ENCODE peak calls at places on chromosome 10, in seven cellular contexts. One of them, this sample, is unnamed.

GRCh38 chr10:114879541-114880158 is 58.1 kb downstream of the FHIP2A start:
- DNase-seq in A549: peak; percentile 46
- DNase-seq in adrenal gland: no peak
- DNase-seq in uterus: no peak
- DNase-seq in heart left ventricle: no peak
- DNase-seq in esophagus muscularis mucosa: no peak
- DNase-seq in lower leg skin: no peak
- DNase-seq in this sample: no peak

GRCh38 chr10:102715880-102716279 is 1.4 kb downstream of the SFXN2 start:
- DNase-seq in A549: no peak
- DNase-seq in adrenal gland: no peak
- DNase-seq in uterus: no peak
- DNase-seq in heart left ventricle: no peak
- DNase-seq in esophagus muscularis mucosa: no peak
- DNase-seq in lower leg skin: no peak
- DNase-seq in this sample: no peak

GRCh38 chr10:120600871-120601644 is 144.0 kb downstream of the PLPP4 start:
- DNase-seq in A549: no peak
- DNase-seq in adrenal gland: no peak
- DNase-seq in uterus: no peak
- DNase-seq in heart left ventricle: no peak
- DNase-seq in esophagus muscularis mucosa: no peak
- DNase-seq in lower leg skin: peak; percentile 74
- DNase-seq in this sample: no peak

GRCh38 chr10:36349445-36350063 is 707.5 kb upstream of the FZD8 start:
- DNase-seq in A549: no peak
- DNase-seq in adrenal gland: no peak
- DNase-seq in uterus: no peak
- DNase-seq in heart left ventricle: no peak
- DNase-seq in esophagus muscularis mucosa: no peak
- DNase-seq in lower leg skin: no peak
- DNase-seq in this sample: peak; percentile 52

GRCh38 chr10:23005150-23005549 is 77.3 kb downstream of the ARMC3 start:
- DNase-seq in A549: no peak
- DNase-seq in adrenal gland: no peak
- DNase-seq in uterus: no peak
- DNase-seq in heart left ventricle: no peak
- DNase-seq in esophagus muscularis mucosa: no peak
- DNase-seq in lower leg skin: no peak
- DNase-seq in this sample: no peak

GRCh38 chr10:116287906-116288501 is 15.0 kb upstream of the GFRA1 start:
- DNase-seq in A549: peak; percentile 14
- DNase-seq in adrenal gland: peak; percentile 45
- DNase-seq in uterus: peak; percentile 48
- DNase-seq in heart left ventricle: no peak
- DNase-seq in esophagus muscularis mucosa: no peak
- DNase-seq in lower leg skin: no peak
- DNase-seq in this sample: no peak

GRCh38 chr10:112584276-112584675 is 137.3 kb downstream of the VTI1A start:
- DNase-seq in A549: no peak
- DNase-seq in adrenal gland: no peak
- DNase-seq in uterus: no peak
- DNase-seq in heart left ventricle: no peak
- DNase-seq in esophagus muscularis mucosa: no peak
- DNase-seq in lower leg skin: no peak
- DNase-seq in this sample: peak; percentile 7

GRCh38 chr10:127485153-127485857 is 63.8 kb upstream of the NPS start:
- DNase-seq in A549: peak; percentile 47
- DNase-seq in adrenal gland: no peak
- DNase-seq in uterus: no peak
- DNase-seq in heart left ventricle: no peak
- DNase-seq in esophagus muscularis mucosa: no peak
- DNase-seq in lower leg skin: no peak
- DNase-seq in this sample: peak; percentile 69

GRCh38 chr10:121608669-121609190 is 10.5 kb upstream of the FGFR2 start:
- DNase-seq in A549: peak; percentile 60
- DNase-seq in adrenal gland: peak; percentile 63
- DNase-seq in uterus: no peak
- DNase-seq in heart left ventricle: peak; percentile 34
- DNase-seq in esophagus muscularis mucosa: no peak
- DNase-seq in lower leg skin: no peak
- DNase-seq in this sample: peak; percentile 53

GRCh38 chr10:112565434-112566053 is 118.5 kb downstream of the VTI1A start:
- DNase-seq in A549: peak; percentile 47
- DNase-seq in adrenal gland: peak; percentile 55
- DNase-seq in uterus: peak; percentile 23
- DNase-seq in heart left ventricle: no peak
- DNase-seq in esophagus muscularis mucosa: no peak
- DNase-seq in lower leg skin: no peak
- DNase-seq in this sample: peak; percentile 14

GRCh38 chr10:11245510-11245909 is 227.8 kb downstream of the CELF2 start:
- DNase-seq in A549: no peak
- DNase-seq in adrenal gland: no peak
- DNase-seq in uterus: no peak
- DNase-seq in heart left ventricle: no peak
- DNase-seq in esophagus muscularis mucosa: no peak
- DNase-seq in lower leg skin: no peak
- DNase-seq in this sample: no peak

GRCh38 chr10:79066460-79067240 is 2.1 kb upstream of the ZMIZ1 start:
- DNase-seq in A549: peak; percentile 92
- DNase-seq in adrenal gland: no peak
- DNase-seq in uterus: no peak
- DNase-seq in heart left ventricle: peak; percentile 86
- DNase-seq in esophagus muscularis mucosa: no peak
- DNase-seq in lower leg skin: no peak
- DNase-seq in this sample: peak; percentile 54

GRCh38 chr10:79063661-79064490 is 4.9 kb upstream of the ZMIZ1 start:
- DNase-seq in A549: no peak
- DNase-seq in adrenal gland: no peak
- DNase-seq in uterus: no peak
- DNase-seq in heart left ventricle: no peak
- DNase-seq in esophagus muscularis mucosa: no peak
- DNase-seq in lower leg skin: peak; percentile 68
- DNase-seq in this sample: no peak

GRCh38 chr10:79065853-79066252 is 2.9 kb upstream of the ZMIZ1 start:
- DNase-seq in A549: no peak
- DNase-seq in adrenal gland: no peak
- DNase-seq in uterus: no peak
- DNase-seq in heart left ventricle: no peak
- DNase-seq in esophagus muscularis mucosa: no peak
- DNase-seq in lower leg skin: no peak
- DNase-seq in this sample: no peak

GRCh38 chr10:79063071-79063491 is 5.7 kb upstream of the ZMIZ1 start:
- DNase-seq in A549: no peak
- DNase-seq in adrenal gland: no peak
- DNase-seq in uterus: peak; percentile 13
- DNase-seq in heart left ventricle: no peak
- DNase-seq in esophagus muscularis mucosa: no peak
- DNase-seq in lower leg skin: peak; percentile 77
- DNase-seq in this sample: no peak

DNA sequence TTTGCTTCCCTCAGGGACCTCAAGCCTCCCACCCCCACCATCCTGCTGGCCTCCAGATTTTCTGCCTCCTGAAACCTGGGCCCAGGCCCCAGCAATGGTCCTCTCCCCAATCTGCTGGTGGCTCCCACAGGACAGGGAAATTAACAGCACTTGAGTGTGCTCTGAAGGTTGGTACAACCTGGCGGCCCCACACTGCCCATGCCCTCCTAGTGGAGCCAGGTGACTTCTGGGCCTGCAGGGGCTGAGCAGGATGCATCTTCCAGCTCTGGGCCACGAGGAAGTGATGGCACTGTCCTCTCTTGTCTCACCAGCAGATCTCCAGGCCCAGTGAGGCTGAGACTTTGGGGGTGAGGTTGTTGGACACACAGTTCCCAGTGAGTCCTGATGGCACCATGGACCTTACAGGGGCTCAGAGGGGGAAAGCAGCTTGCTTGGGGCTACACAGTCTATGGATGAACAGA is 3.6 kb upstream of the ZMIZ1 start:
- DNase-seq in A549: no peak
- DNase-seq in adrenal gland: no peak
- DNase-seq in uterus: no peak
- DNase-seq in heart left ventricle: no peak
- DNase-seq in esophagus muscularis mucosa: no peak
- DNase-seq in lower leg skin: peak; percentile 77
- DNase-seq in this sample: no peak
- TF ChIP-seq POLR2A in A549: no peak
- TF ChIP-seq POLR2A in adrenal gland: no peak
- TF ChIP-seq POLR2A in uterus: no peak
- TF ChIP-seq POLR2A in heart left ventricle: no peak
- TF ChIP-seq POLR2A in esophagus muscularis mucosa: no peak
- TF ChIP-seq POLR2A in lower leg skin: no peak
- TF ChIP-seq POLR2A in this sample: no peak

GRCh38 chr10:3850999-3851937 is 66.3 kb upstream of the KLF6 start:
- DNase-seq in A549: peak; percentile 64
- DNase-seq in adrenal gland: no peak
- DNase-seq in uterus: no peak
- DNase-seq in heart left ventricle: no peak
- DNase-seq in esophagus muscularis mucosa: no peak
- DNase-seq in lower leg skin: no peak
- DNase-seq in this sample: no peak

GRCh38 chr10:3853016-3853415 is 68.0 kb upstream of the KLF6 start:
- DNase-seq in A549: no peak
- DNase-seq in adrenal gland: no peak
- DNase-seq in uterus: no peak
- DNase-seq in heart left ventricle: no peak
- DNase-seq in esophagus muscularis mucosa: no peak
- DNase-seq in lower leg skin: no peak
- DNase-seq in this sample: no peak

GRCh38 chr10:3848768-3849643 is 64.0 kb upstream of the KLF6 start:
- DNase-seq in A549: no peak
- DNase-seq in adrenal gland: no peak
- DNase-seq in uterus: no peak
- DNase-seq in heart left ventricle: no peak
- DNase-seq in esophagus muscularis mucosa: no peak
- DNase-seq in lower leg skin: no peak
- DNase-seq in this sample: no peak

GRCh38 chr10:3853547-3853989 is 68.6 kb upstream of the KLF6 start:
- DNase-seq in A549: no peak
- DNase-seq in adrenal gland: no peak
- DNase-seq in uterus: peak; percentile 55
- DNase-seq in heart left ventricle: peak; percentile 40
- DNase-seq in esophagus muscularis mucosa: no peak
- DNase-seq in lower leg skin: no peak
- DNase-seq in this sample: no peak

GRCh38 chr10:3852147-3852904 is 67.3 kb upstream of the KLF6 start:
- DNase-seq in A549: peak; percentile 94
- DNase-seq in adrenal gland: peak; percentile 74
- DNase-seq in uterus: peak; percentile 94
- DNase-seq in heart left ventricle: peak; percentile 62
- DNase-seq in esophagus muscularis mucosa: no peak
- DNase-seq in lower leg skin: peak; percentile 95
- DNase-seq in this sample: peak; percentile 40
- TF ChIP-seq POLR2A in A549: no peak
- TF ChIP-seq POLR2A in adrenal gland: peak; percentile 40
- TF ChIP-seq POLR2A in uterus: peak; percentile 53
- TF ChIP-seq POLR2A in heart left ventricle: no peak
- TF ChIP-seq POLR2A in esophagus muscularis mucosa: no peak
- TF ChIP-seq POLR2A in lower leg skin: no peak
- TF ChIP-seq POLR2A in this sample: no peak

DNA sequence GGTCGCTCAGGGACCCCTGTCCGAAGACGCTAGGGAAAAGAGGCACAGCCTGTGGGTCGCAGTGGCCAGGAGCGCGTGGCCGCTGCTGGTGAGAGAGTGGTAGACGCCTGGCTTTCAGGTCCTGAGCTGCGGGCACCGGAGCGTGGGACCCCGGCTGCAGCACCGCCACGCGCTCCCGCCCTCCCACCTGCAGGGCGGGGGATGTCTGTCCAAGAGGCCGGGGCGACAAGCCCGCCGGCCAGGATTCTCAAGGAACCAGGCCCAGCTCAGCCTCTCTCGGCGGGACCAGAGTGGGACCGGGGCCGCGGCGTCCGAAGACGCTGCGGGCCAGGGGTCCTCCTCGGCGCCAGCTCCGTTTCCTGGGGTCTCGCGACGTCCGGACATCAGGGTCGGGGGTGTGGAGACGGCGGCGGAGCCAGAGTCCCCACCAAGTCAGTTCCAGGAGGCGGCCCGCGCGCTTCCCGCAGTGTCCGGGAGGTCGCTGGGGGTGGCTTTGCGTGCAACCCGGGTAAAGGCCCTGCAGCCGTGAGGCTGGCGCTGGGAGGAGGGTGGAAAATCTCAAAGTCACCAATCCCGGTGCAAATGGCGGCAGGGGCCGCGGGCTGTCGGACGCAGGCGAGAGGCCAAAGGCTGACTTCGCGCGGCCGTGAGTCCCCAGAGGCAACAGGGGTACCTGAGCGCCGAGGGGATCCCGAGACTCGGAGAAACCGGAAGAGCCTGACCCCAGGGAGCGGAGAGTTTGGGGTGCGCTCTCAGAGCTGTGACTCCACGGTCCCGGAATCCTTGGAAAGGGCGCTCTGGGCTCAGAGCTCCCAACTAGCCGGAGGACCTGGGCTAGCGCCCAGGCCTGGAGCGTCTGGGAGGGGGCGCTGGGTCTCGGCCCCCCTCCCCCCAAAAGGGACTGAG is 5.4 kb downstream of the ZNF503 start:
- DNase-seq in A549: no peak
- DNase-seq in adrenal gland: peak; percentile 40
- DNase-seq in uterus: peak; percentile 49
- DNase-seq in heart left ventricle: peak; percentile 61
- DNase-seq in esophagus muscularis mucosa: no peak
- DNase-seq in lower leg skin: no peak
- DNase-seq in this sample: no peak
- TF ChIP-seq POLR2A in A549: no peak
- TF ChIP-seq POLR2A in adrenal gland: no peak
- TF ChIP-seq POLR2A in uterus: no peak
- TF ChIP-seq POLR2A in heart left ventricle: no peak
- TF ChIP-seq POLR2A in esophagus muscularis mucosa: no peak
- TF ChIP-seq POLR2A in lower leg skin: no peak
- TF ChIP-seq POLR2A in this sample: no peak

GRCh38 chr10:124663766-124664360 is 80.3 kb downstream of the FAM53B start:
- DNase-seq in A549: no peak
- DNase-seq in adrenal gland: no peak
- DNase-seq in uterus: no peak
- DNase-seq in heart left ventricle: no peak
- DNase-seq in esophagus muscularis mucosa: no peak
- DNase-seq in lower leg skin: no peak
- DNase-seq in this sample: no peak
- TF ChIP-seq POLR2A in A549: no peak
- TF ChIP-seq POLR2A in adrenal gland: no peak
- TF ChIP-seq POLR2A in uterus: no peak
- TF ChIP-seq POLR2A in heart left ventricle: no peak
- TF ChIP-seq POLR2A in esophagus muscularis mucosa: no peak
- TF ChIP-seq POLR2A in lower leg skin: no peak
- TF ChIP-seq POLR2A in this sample: no peak

GRCh38 chr10:97553575-97554100 is 18.9 kb upstream of the ANKRD2 start:
- DNase-seq in A549: peak; percentile 76
- DNase-seq in adrenal gland: peak; percentile 67
- DNase-seq in uterus: peak; percentile 75
- DNase-seq in heart left ventricle: peak; percentile 72
- DNase-seq in esophagus muscularis mucosa: no peak
- DNase-seq in lower leg skin: peak; percentile 92
- DNase-seq in this sample: no peak
- TF ChIP-seq POLR2A in A549: no peak
- TF ChIP-seq POLR2A in adrenal gland: no peak
- TF ChIP-seq POLR2A in uterus: no peak
- TF ChIP-seq POLR2A in heart left ventricle: no peak
- TF ChIP-seq POLR2A in esophagus muscularis mucosa: no peak
- TF ChIP-seq POLR2A in lower leg skin: no peak
- TF ChIP-seq POLR2A in this sample: no peak

GRCh38 chr10:25261571-25261970 is 86.8 kb downstream of the GPR158 start:
- DNase-seq in A549: no peak
- DNase-seq in adrenal gland: no peak
- DNase-seq in uterus: no peak
- DNase-seq in heart left ventricle: no peak
- DNase-seq in esophagus muscularis mucosa: no peak
- DNase-seq in lower leg skin: no peak
- DNase-seq in this sample: no peak
- TF ChIP-seq POLR2A in A549: no peak
- TF ChIP-seq POLR2A in adrenal gland: no peak
- TF ChIP-seq POLR2A in uterus: no peak
- TF ChIP-seq POLR2A in heart left ventricle: no peak
- TF ChIP-seq POLR2A in esophagus muscularis mucosa: no peak
- TF ChIP-seq POLR2A in lower leg skin: no peak
- TF ChIP-seq POLR2A in this sample: no peak

This sample was measured in H54.